ENCODE peak calls at places on chromosomes 11 and 22, in ten cellular contexts. N, K, G, L, O, R, H, B, X and U are unnamed samples.
A peak's percentile ranks its signal among the peaks of the same experiment; 100 is the strongest.

GRCh38 chr11:1341928-1342524 is 32.6 kb upstream of the TOLLIP start:
- DNase-seq in N (peak; percentile 53), K (no peak), G (no peak), L (peak; percentile 27), O (no peak), R (peak; percentile 82), H (no peak), B (no peak), X (peak; percentile 33), U (no peak)

GRCh38 chr11:91904792-91905785 is 319.5 kb upstream of the FAT3 start:
- DNase-seq in N (no peak), K (no peak), G (no peak), L (no peak), O (no peak), R (no peak), H (no peak), B (no peak), X (no peak), U (no peak)

GRCh38 chr11:69151811-69152210 is 3.9 kb upstream of the SMIM38 start:
- DNase-seq in N (no peak), K (no peak), G (no peak), L (no peak), O (peak; percentile 26), R (peak; percentile 46), H (no peak), B (no peak), X (no peak), U (no peak)

GRCh38 chr11:61695917-61696316 is 15.7 kb downstream of the DAGLA start:
- DNase-seq in N (peak; percentile 65), K (peak; percentile 69), G (peak; percentile 55), L (peak; percentile 78), O (peak; percentile 68), R (peak; percentile 69), H (peak; percentile 56), B (peak; percentile 55), X (peak; percentile 41), U (peak; percentile 92)

GRCh38 chr11:75931124-75931523 is 116.1 kb downstream of the UVRAG start:
- DNase-seq in N (peak; percentile 50), K (no peak), G (peak; percentile 45), L (peak; percentile 50), O (no peak), R (peak; percentile 10), H (no peak), B (no peak), X (peak; percentile 25), U (no peak)

GRCh38 chr11:32821517-32821916 is 8.2 kb upstream of the PRRG4 start:
- DNase-seq in N (no peak), K (no peak), G (no peak), L (peak; percentile 47), O (no peak), R (no peak), H (no peak), B (no peak), X (no peak), U (peak; percentile 33)

GRCh38 chr22:26172389-26172990 is 3.2 kb downstream of the SEZ6L start:
- DNase-seq in N (peak; percentile 27), K (no peak), G (peak; percentile 2), L (peak; percentile 13), O (peak; percentile 87), R (peak; percentile 14), H (peak; percentile 61), B (no peak), X (peak; percentile 1), U (peak; percentile 73)

GRCh38 chr11:81772161-81772560 is 961.5 kb downstream of the FAM181B start:
- DNase-seq in N (peak; percentile 52), K (no peak), G (peak; percentile 52), L (peak; percentile 59), O (peak; percentile 43), R (peak; percentile 67), H (peak; percentile 20), B (no peak), X (peak; percentile 73), U (no peak)

DNA sequence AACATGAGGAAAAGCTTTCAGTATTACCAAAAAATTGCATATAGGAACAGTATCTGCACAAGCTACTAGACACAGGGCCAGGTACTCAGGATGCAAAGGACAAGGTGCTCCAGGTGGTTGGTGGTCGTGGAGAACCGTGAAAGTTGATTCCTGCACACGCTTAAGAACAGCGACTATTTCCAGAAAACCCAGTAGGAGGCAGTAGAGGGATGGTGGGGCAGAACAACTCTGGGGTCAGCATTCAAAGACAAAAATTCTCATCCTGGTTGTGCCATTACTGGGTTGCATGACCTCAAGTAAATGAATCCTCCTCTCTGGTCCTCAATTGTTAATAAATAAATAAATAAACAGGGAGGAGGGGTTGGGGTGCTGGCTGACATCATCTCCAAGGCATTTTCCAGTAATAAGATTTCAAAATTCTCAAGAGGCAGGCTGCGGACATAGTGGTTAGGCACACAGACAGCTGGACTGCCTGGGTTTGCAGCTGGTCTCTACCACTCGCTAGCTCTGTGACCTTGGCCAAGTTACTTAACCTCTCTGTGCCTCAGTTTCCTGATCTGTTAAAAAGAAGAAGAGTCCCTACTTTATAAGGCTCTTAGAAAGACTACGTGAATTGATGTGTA is 89.6 kb downstream of the ISX start:
- DNase-seq in N (no peak), K (no peak), G (no peak), L (peak; percentile 7), O (peak; percentile 69), R (no peak), H (no peak), B (no peak), X (no peak), U (no peak)
- TF ChIP-seq CTCF in N (no peak), K (no peak), G (no peak), L (peak; percentile 14), O (peak; percentile 59), R (no peak), H (no peak), B (no peak), X (no peak), U (no peak)

GRCh38 chr11:65650547-65651338 is 12.0 kb downstream of the RELA start:
- DNase-seq in N (no peak), K (no peak), G (no peak), L (no peak), O (peak; percentile 40), R (no peak), H (no peak), B (peak; percentile 43), X (no peak), U (no peak)

GRCh38 chr11:65651339-65651588 is 11.5 kb downstream of the RELA start:
- DNase-seq in N (no peak), K (no peak), G (no peak), L (no peak), O (no peak), R (no peak), H (no peak), B (no peak), X (no peak), U (no peak)

GRCh38 chr11:65653229-65654225 is 9.2 kb downstream of the RELA start:
- DNase-seq in N (no peak), K (peak; percentile 54), G (no peak), L (no peak), O (no peak), R (peak; percentile 35), H (no peak), B (no peak), X (no peak), U (no peak)

GRCh38 chr11:65651589-65652510 is 10.9 kb downstream of the RELA start:
- DNase-seq in N (peak; percentile 45), K (no peak), G (peak; percentile 33), L (peak; percentile 60), O (peak; percentile 29), R (peak; percentile 48), H (no peak), B (no peak), X (peak; percentile 83), U (peak; percentile 89)

DNA sequence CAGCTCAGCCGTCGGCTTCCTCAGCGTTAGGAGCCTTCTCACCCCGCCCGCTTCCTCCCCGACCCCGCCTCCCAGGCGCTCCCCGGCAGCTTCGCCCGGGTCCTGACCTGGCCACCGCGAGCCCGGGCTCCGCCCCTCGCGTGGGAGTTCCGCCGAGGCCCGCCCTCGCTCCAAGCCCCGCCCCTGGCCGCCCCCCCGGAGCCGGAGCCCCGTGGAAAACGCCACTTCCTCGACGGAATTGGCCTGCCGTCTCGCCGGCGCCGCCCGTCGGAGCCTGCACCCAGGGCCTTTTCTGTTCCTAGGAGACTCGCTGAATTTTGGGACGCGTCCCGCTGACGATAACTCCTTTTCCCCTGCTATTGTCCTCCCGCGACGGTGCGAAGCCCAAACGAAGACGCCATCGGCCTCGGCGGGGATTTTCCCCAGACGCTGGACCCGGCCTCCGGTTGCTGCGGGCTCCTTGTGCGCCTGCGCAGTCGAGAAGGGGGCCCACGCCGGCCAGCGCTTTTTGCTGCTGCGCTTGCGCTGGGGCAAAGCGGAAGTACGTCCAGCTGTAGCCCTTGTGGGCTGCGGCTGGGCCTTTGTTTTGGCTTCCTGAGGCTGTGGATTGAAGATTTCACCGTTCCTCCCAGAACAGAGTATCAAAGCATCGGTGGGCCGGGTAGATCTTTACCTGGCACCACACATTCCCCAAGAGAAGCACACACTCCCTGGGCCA is 10.0 kb downstream of the RELA start:
- DNase-seq in N (peak; percentile 96), K (peak; percentile 94), G (peak; percentile 95), L (peak; percentile 89), O (peak; percentile 93), R (peak; percentile 97), H (peak; percentile 99), B (peak; percentile 93), X (peak; percentile 95), U (peak; percentile 96)
- TF ChIP-seq CTCF in N (peak; percentile 2), K (no peak), G (no peak), L (no peak), O (no peak), R (no peak), H (no peak), B (peak; percentile 5), X (no peak), U (no peak)

GRCh38 chr11:83156150-83156995 is 558 bp upstream of the PCF11 start:
- DNase-seq in N (peak; percentile 100), K (peak; percentile 98), G (peak; percentile 100), L (peak; percentile 100), O (peak; percentile 100), R (peak; percentile 100), H (peak; percentile 93), B (peak; percentile 99), X (peak; percentile 100), U (peak; percentile 94)

GRCh38 chr11:83158474-83158786 is 1.5 kb downstream of the PCF11 start:
- DNase-seq in N (no peak), K (no peak), G (no peak), L (no peak), O (no peak), R (no peak), H (no peak), B (no peak), X (no peak), U (no peak)

GRCh38 chr11:83158965-83159900 is 2.3 kb downstream of the PCF11 start:
- DNase-seq in N (no peak), K (no peak), G (no peak), L (no peak), O (no peak), R (no peak), H (no peak), B (no peak), X (no peak), U (no peak)

GRCh38 chr11:83156996-83157754 is at the start of gene PCF11:
- DNase-seq in N (no peak), K (no peak), G (no peak), L (no peak), O (no peak), R (no peak), H (no peak), B (no peak), X (no peak), U (no peak)

DNA sequence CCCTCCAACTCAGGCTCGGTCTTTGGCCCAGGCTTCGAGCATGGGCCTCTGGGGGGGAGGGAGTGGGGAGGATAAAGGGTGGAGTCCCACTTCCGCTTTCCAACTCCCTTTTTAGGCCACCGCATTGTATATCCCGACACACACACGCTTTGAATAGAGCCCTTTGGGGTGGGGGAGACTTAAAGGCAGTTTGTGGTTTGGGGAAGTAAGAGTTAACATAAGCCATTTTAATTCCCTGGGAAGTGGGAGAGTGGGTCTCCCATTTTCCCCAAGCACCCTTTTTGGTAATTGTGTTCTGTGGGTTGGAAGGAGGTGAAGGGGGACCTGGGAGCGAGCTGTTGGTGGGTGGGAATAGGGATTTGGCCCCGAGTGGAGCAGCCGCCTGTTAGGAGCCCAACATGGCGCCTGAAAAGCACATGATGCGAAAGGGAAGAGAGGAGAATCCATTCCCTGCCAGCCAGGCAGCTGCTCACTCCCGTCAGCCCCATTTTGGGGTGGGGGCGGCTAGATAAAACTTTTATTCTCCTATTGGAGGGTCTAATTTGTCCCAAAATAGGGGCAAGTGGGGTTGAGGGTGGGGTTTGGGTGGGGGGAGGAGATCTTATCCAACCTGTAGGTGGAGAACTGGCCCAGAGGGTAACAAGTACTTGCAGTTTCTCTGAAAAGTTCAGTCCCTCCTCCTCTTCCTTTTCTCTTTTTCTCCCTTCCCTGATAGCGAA is 983 bp downstream of the PCF11 start:
- DNase-seq in N (peak; percentile 64), K (peak; percentile 60), G (peak; percentile 60), L (peak; percentile 45), O (peak; percentile 62), R (peak; percentile 59), H (peak; percentile 47), B (peak; percentile 48), X (peak; percentile 65), U (peak; percentile 32)
- TF ChIP-seq CTCF in N (peak; percentile 13), K (no peak), G (no peak), L (no peak), O (no peak), R (no peak), H (no peak), B (no peak), X (no peak), U (no peak)

DNA sequence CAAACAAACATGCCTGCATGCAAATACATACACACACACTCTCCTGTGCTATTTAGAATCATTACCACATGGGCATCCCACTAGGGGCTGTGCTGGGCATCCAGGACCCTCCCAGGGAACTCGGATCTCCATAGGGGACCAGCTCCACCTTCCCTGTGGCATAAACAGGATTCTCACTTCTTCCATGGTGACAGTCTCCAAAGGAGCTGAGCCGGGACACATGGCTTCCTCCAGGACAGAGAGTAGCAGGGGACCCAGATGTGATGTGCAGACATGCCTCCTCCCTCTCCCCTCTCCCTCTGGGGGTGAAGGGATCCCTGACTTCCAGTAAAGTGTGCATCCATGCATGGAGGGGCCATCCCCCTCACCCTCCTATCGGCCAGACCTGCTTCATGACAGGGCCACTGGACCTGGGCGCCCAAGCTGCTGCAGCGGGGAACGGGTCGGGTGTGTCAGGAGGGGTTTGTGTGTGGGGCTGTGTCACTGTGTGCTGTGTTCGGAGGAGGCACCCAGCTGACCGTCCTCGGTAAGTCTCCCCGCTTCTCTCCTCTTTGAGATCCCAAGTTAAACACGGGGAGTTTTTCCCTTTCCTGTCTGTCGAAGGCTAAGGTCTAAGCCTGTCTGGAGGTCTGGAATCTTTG is 33.4 kb downstream of the IGLL5 start:
- DNase-seq in N (no peak), K (no peak), G (no peak), L (no peak), O (no peak), R (no peak), H (no peak), B (no peak), X (no peak), U (no peak)
- TF ChIP-seq CTCF in N (no peak), K (no peak), G (no peak), L (no peak), O (no peak), R (no peak), H (no peak), B (no peak), X (no peak), U (no peak)